ENCODE peak calls at places on chromosomes 13 and 19, in seven cellular contexts. K, L, X, S, W, F and G are unnamed samples.

GRCh38 chr13:36207672-36208071 is 6.7 kb downstream of the SOHLH2 start:
- DNase-seq in K (no peak), W (no peak), S (no peak), X (no peak), F (no peak), L (no peak), G (no peak)

GRCh38 chr19:1651548-1652394 is 644 bp downstream of the TCF3 start:
- DNase-seq in L (no peak), K (peak), W (peak), X (peak), F (no peak), S (peak), G (peak)

GRCh38 chr13:23901365-23901764 is 4.1 kb upstream of the C1QTNF9B start:
- DNase-seq in S (no peak), L (peak), W (no peak), X (no peak), F (no peak), K (no peak), G (no peak)

GRCh38 chr19:55654323-55654832 is 457 bp upstream of the U2AF2 start:
- DNase-seq in X (peak), F (peak), S (peak), K (peak), L (peak), W (peak), G (peak)

GRCh38 chr19:1935484-1936208 is 5.3 kb upstream of the CSNK1G2 start:
- DNase-seq in F (no peak), L (peak), K (no peak), S (no peak), X (no peak), W (no peak), G (no peak)

GRCh38 chr13:95234242-95234641 is 67.0 kb downstream of the ABCC4 start:
- DNase-seq in S (no peak), X (no peak), L (no peak), W (no peak), K (no peak), F (no peak), G (no peak)

GRCh38 chr13:100491164-100491847 is 97.3 kb downstream of the GGACT start:
- DNase-seq in W (no peak), L (no peak), X (no peak), F (no peak), K (no peak), S (peak), G (no peak)

GRCh38 chr13:27450921-27451461 is 627 bp upstream of the MTIF3 start:
- DNase-seq in S (peak), K (peak), L (peak), X (peak), F (no peak), W (peak), G (peak)

GRCh38 chr13:79477968-79478367 is 3.0 kb upstream of the NDFIP2 start:
- DNase-seq in S (no peak), X (peak), L (no peak), K (no peak), W (no peak), F (no peak), G (no peak)

GRCh38 chr19:18097217-18097992 is at the start of gene MAST3:
- DNase-seq in X (peak), S (peak), L (peak), W (peak), F (peak), K (peak), G (peak)

GRCh38 chr19:42367929-42368328 is 22.2 kb downstream of the CNFN start:
- DNase-seq in K (no peak), X (no peak), W (no peak), S (no peak), F (no peak), L (no peak), G (no peak)

GRCh38 chr19:18768046-18768771 is 22.9 kb downstream of the COMP start:
- DNase-seq in L (no peak), S (no peak), F (no peak), W (peak), X (no peak), K (no peak), G (no peak)

GRCh38 chr19:12126707-12127106 is 13.4 kb downstream of the ZNF20 start:
- DNase-seq in W (no peak), L (no peak), S (no peak), K (no peak), X (peak), F (no peak), G (no peak)

GRCh38 chr13:91270031-91270430 is 77.5 kb upstream of the MIR17HG start:
- DNase-seq in W (no peak), X (no peak), L (no peak), F (no peak), K (no peak), S (no peak), G (no peak)

GRCh38 chr13:40148103-40148502 is 492.6 kb downstream of the COG6 start:
- DNase-seq in L (no peak), X (no peak), W (no peak), F (no peak), S (no peak), K (no peak), G (no peak)

GRCh38 chr13:21511841-21512240 is 52.7 kb upstream of the ZDHHC20 start:
- DNase-seq in L (no peak), S (no peak), X (no peak), W (no peak), F (no peak), K (no peak), G (no peak)

GRCh38 chr19:49469828-49470614 is 4.0 kb upstream of the FLT3LG start:
- DNase-seq in F (no peak), K (no peak), X (no peak), S (no peak), L (no peak), W (no peak), G (no peak)

GRCh38 chr19:40400521-40400920 is 10.5 kb upstream of the HIPK4 start:
- DNase-seq in W (no peak), L (no peak), X (no peak), F (no peak), K (no peak), S (no peak), G (no peak)

GRCh38 chr19:56942749-56943148 is 102.2 kb upstream of the PEG3 start:
- DNase-seq in X (peak), F (no peak), K (peak), S (peak), W (peak), L (no peak), G (peak)

GRCh38 chr19:33444238-33444992 is 70.9 kb downstream of the CEBPG start:
- DNase-seq in X (no peak), F (peak), L (no peak), S (no peak), K (peak), W (peak), G (no peak)

GRCh38 chr13:100825551-100825950 is 151.0 kb upstream of the TMTC4 start:
- DNase-seq in X (no peak), K (no peak), S (no peak), F (no peak), W (no peak), L (no peak), G (no peak)

GRCh38 chr13:65724261-65724660 is 1505.9 kb downstream of the PCDH9 start:
- DNase-seq in S (no peak), F (no peak), L (no peak), K (no peak), W (no peak), X (no peak), G (no peak)

GRCh38 chr13:25738342-25738771 is 313.5 kb downstream of the SHISA2 start:
- DNase-seq in K (no peak), L (no peak), S (no peak), F (no peak), X (no peak), W (no peak), G (no peak)

GRCh38 chr13:102726430-102726829 is 31.6 kb upstream of the METTL21C start:
- DNase-seq in X (no peak), W (no peak), L (no peak), S (no peak), K (no peak), F (no peak), G (no peak)

GRCh38 chr13:106118050-106118449 is 417.4 kb downstream of the EFNB2 start:
- DNase-seq in L (no peak), F (no peak), X (no peak), W (no peak), S (no peak), K (no peak), G (no peak)

GRCh38 chr19:4969772-4970531 is 1.0 kb downstream of the KDM4B start:
- DNase-seq in W (no peak), F (no peak), X (peak), L (no peak), K (no peak), S (no peak), G (no peak)

GRCh38 chr13:39051157-39051556 is 12.9 kb downstream of the NHLRC3 start:
- DNase-seq in K (no peak), F (no peak), W (no peak), L (peak), X (peak), S (no peak), G (no peak)

GRCh38 chr13:40402931-40403412 is 263.5 kb downstream of the FOXO1 start:
- DNase-seq in F (no peak), W (no peak), K (no peak), L (peak), X (no peak), S (peak), G (no peak)

GRCh38 chr13:101360525-101360924 is 55.8 kb downstream of the NALCN start:
- DNase-seq in X (no peak), K (no peak), L (no peak), F (no peak), W (no peak), S (no peak), G (no peak)

GRCh38 chr19:4722671-4723464 is 774 bp downstream of the DPP9 start:
- DNase-seq in L (no peak), K (peak), S (peak), W (no peak), X (peak), F (no peak), G (no peak)

GRCh38 chr13:36154567-36155231 is 23.5 kb upstream of the DCLK1 start:
- DNase-seq in L (no peak), S (peak), F (no peak), W (peak), X (peak), K (no peak), G (no peak)

GRCh38 chr13:72652681-72653080 is 74.7 kb downstream of the MZT1 start:
- DNase-seq in W (no peak), L (no peak), X (no peak), K (no peak), S (no peak), F (no peak), G (no peak)

GRCh38 chr13:78609464-78610205 is 6.3 kb upstream of the POU4F1 start:
- DNase-seq in W (peak), X (peak), K (no peak), F (no peak), L (no peak), S (no peak), G (no peak)

GRCh38 chr19:56273563-56274117 is 1.1 kb downstream of the EDDM13 start:
- DNase-seq in W (no peak), K (no peak), L (no peak), F (no peak), S (no peak), X (no peak), G (no peak)

DNA sequence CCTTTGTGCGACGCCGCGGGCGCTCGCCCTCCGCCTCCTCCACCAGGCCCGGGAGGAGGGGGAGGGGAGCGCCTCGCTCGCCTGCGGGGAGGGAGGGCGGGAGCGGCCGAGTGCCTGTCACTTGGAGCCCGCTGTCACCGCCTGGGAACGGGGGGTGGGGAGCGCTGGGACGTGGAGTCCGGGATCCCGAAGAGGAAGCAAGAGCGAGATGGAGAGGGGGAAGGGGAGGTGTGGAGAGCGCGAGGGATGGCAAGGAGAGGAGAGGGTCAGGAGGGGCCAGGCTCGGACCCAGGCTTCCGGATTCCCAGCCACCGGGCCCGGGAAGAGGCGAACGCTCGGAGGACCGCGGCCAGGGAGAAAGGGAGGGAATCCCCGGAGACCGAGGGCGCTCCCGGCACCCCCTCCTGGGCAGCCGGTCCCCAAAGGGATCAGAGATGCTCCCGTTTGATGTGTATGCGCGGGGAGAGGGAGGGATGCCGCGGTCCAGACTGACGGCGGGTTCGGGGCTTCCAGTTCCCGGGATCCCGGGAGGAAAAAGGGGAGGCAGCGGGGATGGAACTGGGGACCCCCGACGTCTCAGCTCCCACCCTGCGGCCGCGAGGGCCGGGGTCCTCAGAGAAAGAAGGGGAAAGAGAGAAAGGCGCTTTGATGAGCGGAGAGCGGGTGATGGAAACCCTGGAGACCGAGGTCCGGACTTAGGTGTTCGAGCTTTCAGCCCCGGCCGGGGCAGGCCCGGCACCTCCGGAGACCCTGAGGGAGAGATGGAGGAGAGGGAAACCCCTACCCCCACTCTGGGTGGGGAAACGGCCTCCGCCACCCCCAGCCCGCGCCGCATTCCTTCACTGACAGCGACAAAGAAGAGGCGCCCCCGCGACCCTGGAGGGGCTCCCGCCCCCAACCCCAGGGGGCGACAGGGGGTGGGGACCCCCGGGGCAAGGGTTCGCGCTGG is 4.7 kb upstream of the DPF1 start:
- DNase-seq in W (peak), X (peak), K (no peak), L (no peak), F (peak), S (no peak), G (no peak)
- TF ChIP-seq CTCF in W (no peak), X (no peak), K (no peak), L (no peak), F (no peak), S (no peak), G (no peak)

GRCh38 chr13:37490176-37490575 is 108.4 kb downstream of the POSTN start:
- DNase-seq in F (no peak), L (no peak), W (no peak), S (no peak), K (no peak), X (no peak), G (no peak)

GRCh38 chr13:37485766-37486165 is 112.8 kb downstream of the POSTN start:
- DNase-seq in W (no peak), X (no peak), K (no peak), F (no peak), L (no peak), S (no peak), G (no peak)

GRCh38 chr13:37488682-37489081 is 109.9 kb downstream of the POSTN start:
- DNase-seq in K (no peak), W (no peak), F (no peak), L (no peak), S (no peak), X (no peak), G (no peak)

GRCh38 chr13:37484056-37484455 is 114.5 kb downstream of the POSTN start:
- DNase-seq in F (no peak), S (no peak), X (no peak), L (no peak), K (no peak), W (no peak), G (no peak)

GRCh38 chr13:37486171-37486661 is 112.4 kb downstream of the POSTN start:
- DNase-seq in L (no peak), K (no peak), S (no peak), X (no peak), W (no peak), F (no peak), G (no peak)
- H3K4me3 ChIP-seq in L (no peak), K (no peak), S (no peak), X (no peak), W (no peak), F (no peak), G (no peak)

GRCh38 chr19:3404324-3405260 is 38.2 kb downstream of the NFIC start:
- DNase-seq in L (no peak), S (peak), W (peak), F (peak), K (peak), X (no peak), G (peak)

GRCh38 chr19:3406571-3407111 is 40.3 kb downstream of the NFIC start:
- DNase-seq in W (no peak), L (no peak), K (no peak), S (no peak), X (no peak), F (no peak), G (no peak)

GRCh38 chr19:3402631-3403443 is 36.5 kb downstream of the NFIC start:
- DNase-seq in S (no peak), F (no peak), K (no peak), W (no peak), X (no peak), L (no peak), G (no peak)

GRCh38 chr19:3403489-3404323 is 37.3 kb downstream of the NFIC start:
- DNase-seq in K (peak), L (no peak), S (peak), W (peak), F (peak), X (no peak), G (peak)

DNA sequence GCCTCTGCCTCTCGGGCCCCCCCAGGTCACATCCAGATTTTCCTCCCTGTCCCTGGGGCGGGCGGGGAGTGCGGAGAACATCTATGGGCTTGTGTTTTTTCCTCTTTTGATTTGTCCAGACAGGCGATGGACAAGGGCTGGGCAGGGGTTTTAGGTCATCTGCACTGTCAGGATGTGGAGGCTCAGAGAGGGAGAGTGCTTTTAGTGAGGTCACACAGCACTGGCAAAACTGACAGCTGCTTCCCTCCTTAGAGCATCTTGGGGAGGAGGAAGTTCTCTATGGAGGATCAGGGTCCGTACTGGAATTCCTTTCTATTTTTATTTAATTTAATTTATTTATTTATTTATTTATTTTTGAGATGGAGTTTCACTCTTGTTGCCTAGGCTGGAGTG is 38.9 kb downstream of the NFIC start:
- DNase-seq in K (no peak), S (no peak), L (no peak), F (no peak), W (no peak), X (no peak), G (no peak)
- H3K27ac ChIP-seq in K (peak), S (peak), L (no peak), F (peak), W (peak), X (no peak), G (peak)

DNA sequence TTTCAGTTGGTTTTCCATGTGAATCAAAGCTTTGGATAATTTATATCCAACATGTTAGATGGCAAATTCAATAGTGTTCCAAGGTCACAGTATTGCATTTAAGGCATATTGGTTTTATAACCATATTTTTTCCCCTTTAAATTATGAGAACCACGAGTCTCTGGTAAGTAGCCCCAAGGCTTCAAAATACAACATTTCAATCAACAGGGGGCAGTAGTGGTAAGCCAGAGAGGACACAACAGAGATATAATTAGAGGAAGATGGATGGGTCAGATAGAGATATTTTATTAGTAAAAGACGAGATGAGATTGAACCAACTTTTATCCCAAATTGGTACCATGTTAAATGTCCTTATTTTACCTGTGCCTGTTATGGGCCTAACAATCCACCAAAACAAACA is 53.1 kb downstream of the KL start:
- DNase-seq in W (no peak), X (no peak), F (no peak), K (no peak), S (no peak), L (no peak), G (no peak)
- TF ChIP-seq CTCF in W (no peak), X (peak), F (peak), K (peak), S (no peak), L (no peak), G (no peak)

DNA sequence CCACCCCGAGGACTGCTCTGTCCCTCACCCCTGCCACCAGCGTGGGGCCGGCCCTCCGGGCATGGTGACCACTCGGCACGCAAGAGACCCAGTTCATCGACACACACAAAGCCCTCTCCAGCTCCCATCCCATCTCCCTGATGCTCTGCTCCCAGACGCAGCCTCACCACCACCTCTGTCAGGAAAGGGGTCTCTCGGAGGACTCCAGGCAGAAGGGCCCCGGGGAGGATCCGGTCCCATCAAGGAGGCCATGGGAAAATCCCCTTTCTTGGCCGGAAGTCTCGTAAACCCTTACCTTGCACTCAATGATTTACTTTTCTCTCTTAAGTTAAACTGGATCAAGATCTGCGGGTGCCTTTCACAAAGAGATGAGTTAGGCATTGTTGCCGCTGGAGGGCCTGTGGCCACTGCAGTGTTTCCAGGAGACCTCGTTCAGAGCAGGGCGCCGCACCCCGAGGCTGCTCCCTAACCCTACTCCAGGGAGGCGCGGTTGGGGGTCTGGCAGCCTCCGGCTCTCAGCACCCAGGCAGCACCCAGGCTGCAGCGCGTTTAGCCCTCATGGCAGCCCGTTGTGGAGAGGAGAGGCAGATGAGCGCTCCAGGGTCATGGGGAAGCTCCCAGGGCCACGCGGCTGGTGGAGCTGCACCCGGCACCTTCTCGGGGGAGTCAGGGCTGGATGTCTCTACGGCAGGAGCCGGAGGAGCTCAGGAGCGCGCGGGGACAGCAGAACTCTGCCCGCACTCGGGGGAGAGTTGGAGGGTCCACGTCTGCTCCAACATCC is 31.0 kb downstream of the C2CD4C start:
- DNase-seq in F (no peak), L (no peak), S (no peak), W (no peak), K (no peak), X (no peak), G (no peak)
- H3K4me3 ChIP-seq in F (no peak), L (no peak), S (no peak), W (no peak), K (no peak), X (no peak), G (no peak)

GRCh38 chr19:45765365-45766292 is 3.4 kb downstream of the SIX5 start:
- DNase-seq in X (no peak), S (peak), W (peak), L (no peak), F (no peak), K (no peak), G (no peak)
- H3K27ac ChIP-seq in X (no peak), S (peak), W (peak), L (no peak), F (peak), K (no peak), G (peak)